ENCODE peak calls at places on chromosomes 13 and 19, in eight cellular contexts. A, J, Y, R, O, T, X and P are unnamed samples.

GRCh38 chr19:38664503-38665211 is 17.2 kb downstream of the ACTN4 start:
- ATAC-seq in A (peak), J (peak), Y (no peak), R (peak), O (no peak), T (no peak), X (no peak), P (no peak)

GRCh38 chr13:113361406-113361805 is 2.5 kb downstream of the GRTP1 start:
- ATAC-seq in A (no peak), J (no peak), Y (no peak), R (no peak), O (peak), T (peak), X (no peak), P (peak)

GRCh38 chr13:97385854-97386253 is 48.1 kb upstream of the RAP2A start:
- ATAC-seq in A (peak), J (no peak), Y (no peak), R (peak), O (no peak), T (peak), X (no peak), P (peak)

GRCh38 chr13:69213331-69213850 is 894.2 kb upstream of the ATXN8OS start:
- ATAC-seq in A (no peak), J (no peak), Y (no peak), R (no peak), O (no peak), T (no peak), X (no peak), P (no peak)

GRCh38 chr19:17183271-17183757 is 31.8 kb upstream of the USE1 start:
- ATAC-seq in A (no peak), J (no peak), Y (no peak), R (no peak), O (peak), T (peak), X (peak), P (peak)

GRCh38 chr19:1538978-1539377 is 15.1 kb downstream of the PLK5 start:
- ATAC-seq in A (no peak), J (no peak), Y (no peak), R (no peak), O (no peak), T (no peak), X (no peak), P (no peak)

GRCh38 chr19:2922987-2923386 is 21.8 kb downstream of the ZNF77 start:
- ATAC-seq in A (peak), J (no peak), Y (peak), R (no peak), O (no peak), T (no peak), X (no peak), P (no peak)

GRCh38 chr13:52615817-52616216 is 26.4 kb upstream of the HNRNPA1L2 start:
- ATAC-seq in A (no peak), J (no peak), Y (no peak), R (no peak), O (no peak), T (no peak), X (no peak), P (peak)

GRCh38 chr13:91805605-91806004 is 407.2 kb downstream of the GPC5 start:
- ATAC-seq in A (no peak), J (no peak), Y (no peak), R (no peak), O (no peak), T (no peak), X (no peak), P (no peak)

GRCh38 chr13:32036762-32037161 is 5.2 kb downstream of the FRY start:
- ATAC-seq in A (no peak), J (no peak), Y (peak), R (peak), O (no peak), T (no peak), X (no peak), P (no peak)

GRCh38 chr13:101942038-101942437 is 459.8 kb downstream of the FGF14 start:
- ATAC-seq in A (peak), J (peak), Y (peak), R (peak), O (no peak), T (no peak), X (no peak), P (no peak)

GRCh38 chr13:23672616-23673015 is 102.4 kb downstream of the TNFRSF19 start:
- ATAC-seq in A (peak), J (no peak), Y (no peak), R (peak), O (no peak), T (no peak), X (no peak), P (no peak)